ENCODE peak calls at places on chromosomes 3 and 15, in nine cellular contexts. Q is COLO829, Y is ascending aorta, K is T-cell, X is RPMI8226, I is NAMALWA, G is kidney, N is K562, U is WERI-Rb-1. S is an unnamed sample.

GRCh38 chr3:151169700-151170224 is 33.3 kb downstream of the GPR171 start:
- DNase-seq in Q (no peak), Y (peak), K (no peak), X (peak), I (peak), G (no peak), N (no peak), U (no peak), S (no peak)

GRCh38 chr3:15102833-15103232 is 3.9 kb upstream of the RBSN start:
- DNase-seq in Q (no peak), Y (no peak), K (no peak), X (no peak), I (no peak), G (no peak), N (no peak), U (no peak), S (no peak)

GRCh38 chr15:49832421-49832980 is 211.7 kb downstream of the DTWD1 start:
- DNase-seq in Q (no peak), Y (no peak), K (no peak), X (peak), I (peak), G (peak), N (no peak), U (peak), S (peak)

GRCh38 chr15:92846716-92847115 is 53.4 kb upstream of the CHD2 start:
- DNase-seq in Q (no peak), Y (no peak), K (no peak), X (no peak), I (no peak), G (no peak), N (no peak), U (no peak), S (no peak)

GRCh38 chr15:78035861-78036476 is 41.5 kb downstream of the TBC1D2B start:
- DNase-seq in Q (no peak), Y (no peak), K (no peak), X (no peak), I (no peak), G (no peak), N (no peak), U (peak), S (peak)

GRCh38 chr3:17585561-17586325 is 156.7 kb downstream of the TBC1D5 start:
- DNase-seq in Q (no peak), Y (no peak), K (no peak), X (no peak), I (no peak), G (no peak), N (no peak), U (no peak), S (no peak)

GRCh38 chr3:15805756-15806266 is 8.0 kb upstream of the ANKRD28 start:
- DNase-seq in Q (no peak), Y (no peak), K (no peak), X (peak), I (peak), G (no peak), N (no peak), U (no peak), S (no peak)

GRCh38 chr15:64895285-64896065 is 16.2 kb upstream of the ANKDD1A start:
- DNase-seq in Q (no peak), Y (no peak), K (peak), X (peak), I (peak), G (peak), N (no peak), U (no peak), S (peak)

GRCh38 chr15:53520867-53521525 is 238.5 kb downstream of the WDR72 start:
- DNase-seq in Q (no peak), Y (no peak), K (no peak), X (no peak), I (no peak), G (no peak), N (no peak), U (no peak), S (no peak)

GRCh38 chr3:99708207-99708745 is 69.9 kb downstream of the COL8A1 start:
- DNase-seq in Q (no peak), Y (no peak), K (no peak), X (no peak), I (no peak), G (no peak), N (no peak), U (no peak), S (no peak)

GRCh38 chr3:144553301-144553700 is 581.7 kb downstream of the DIPK2A start:
- DNase-seq in Q (no peak), Y (no peak), K (no peak), X (no peak), I (no peak), G (no peak), N (no peak), U (no peak), S (no peak)

GRCh38 chr3:11384074-11384473 is 111.9 kb downstream of the ATG7 start:
- DNase-seq in Q (no peak), Y (no peak), K (no peak), X (no peak), I (no peak), G (no peak), N (no peak), U (no peak), S (no peak)

GRCh38 chr3:107438671-107439070 is 61.4 kb downstream of the CCDC54 start:
- DNase-seq in Q (no peak), Y (no peak), K (no peak), X (no peak), I (no peak), G (no peak), N (no peak), U (no peak), S (no peak)

GRCh38 chr3:11096266-11097135 is 57.8 kb upstream of the HRH1 start:
- DNase-seq in Q (peak), Y (peak), K (no peak), X (peak), I (no peak), G (peak), N (peak), U (peak), S (no peak)

GRCh38 chr15:31359722-31360111 is 33.1 kb downstream of the KLF13 start:
- DNase-seq in Q (no peak), Y (no peak), K (no peak), X (peak), I (no peak), G (no peak), N (no peak), U (no peak), S (peak)

GRCh38 chr3:171168086-171168485 is 141.6 kb upstream of the SLC2A2 start:
- DNase-seq in Q (peak), Y (no peak), K (no peak), X (peak), I (no peak), G (no peak), N (no peak), U (peak), S (peak)

GRCh38 chr3:88713233-88713691 is 394.2 kb upstream of the EPHA3 start:
- DNase-seq in Q (no peak), Y (no peak), K (no peak), X (no peak), I (no peak), G (no peak), N (no peak), U (no peak), S (no peak)

GRCh38 chr3:65052101-65052500 is 364.3 kb upstream of the ADAMTS9 start:
- DNase-seq in Q (no peak), Y (no peak), K (no peak), X (no peak), I (no peak), G (no peak), N (no peak), U (no peak), S (no peak)

GRCh38 chr3:137012097-137012501 is 54.3 kb downstream of the IL20RB start:
- DNase-seq in Q (no peak), Y (no peak), K (no peak), X (no peak), I (no peak), G (no peak), N (no peak), U (no peak), S (no peak)

GRCh38 chr15:74988007-74988800 is 7.2 kb upstream of the SCAMP5 start:
- DNase-seq in Q (no peak), Y (no peak), K (no peak), X (peak), I (peak), G (no peak), N (peak), U (peak), S (peak)

GRCh38 chr3:135887220-135887619 is 78.3 kb upstream of the PPP2R3A start:
- DNase-seq in Q (no peak), Y (no peak), K (no peak), X (no peak), I (no peak), G (no peak), N (no peak), U (no peak), S (no peak)

S was measured in erythroblast.